ENCODE peak calls at places on chromosomes 5 and 9, in six cellular contexts. Z is endothelial cell of umbilical vein; Q is SK-N-SH; L is coronary artery; U is HCT116; V is CD4-positive, alpha-beta T cell. D is an unnamed sample.

GRCh38 chr9:28064241-28064640 is 491.0 kb upstream of the C9orf72 start:
- DNase-seq in V (no peak), L (no peak), Q (no peak), U (no peak), Z (no peak), D (no peak)

GRCh38 chr9:37236822-37237221 is 116.4 kb downstream of the ZCCHC7 start:
- DNase-seq in L (no peak), V (no peak), Q (no peak), U (no peak), Z (no peak), D (no peak)

GRCh38 chr9:5712651-5713360 is 83.9 kb downstream of the RIC1 start:
- DNase-seq in L (no peak), Z (no peak), Q (no peak), U (no peak), V (no peak), D (no peak)

GRCh38 chr5:112479418-112479817 is 60.3 kb upstream of the EPB41L4A start:
- DNase-seq in Q (no peak), L (no peak), U (no peak), V (no peak), Z (peak; percentile 76), D (peak; percentile 88)

GRCh38 chr5:14581891-14582796 is 552 bp downstream of the OTULINL start:
- DNase-seq in Z (peak; percentile 15), U (peak; percentile 33), V (peak; percentile 83), L (no peak), Q (peak; percentile 85), D (peak; percentile 37)

GRCh38 chr5:15286659-15287058 is 213.3 kb upstream of the FBXL7 start:
- DNase-seq in U (no peak), Q (peak; percentile 12), L (no peak), Z (no peak), V (no peak), D (no peak)

GRCh38 chr5:169610606-169611005 is 26.5 kb upstream of the DOCK2 start:
- DNase-seq in Z (no peak), L (no peak), V (no peak), Q (no peak), U (no peak), D (no peak)

GRCh38 chr5:36602711-36603321 is 3.6 kb upstream of the SLC1A3 start:
- DNase-seq in Z (no peak), V (no peak), U (peak; percentile 10), L (no peak), Q (no peak), D (no peak)

GRCh38 chr5:79621056-79621455 is 8.8 kb downstream of the TENT2 start:
- DNase-seq in Z (no peak), V (no peak), Q (no peak), L (no peak), U (no peak), D (peak; percentile 68)

GRCh38 chr9:110016340-110016739 is 191.6 kb downstream of the C9orf152 start:
- DNase-seq in Z (peak; percentile 94), U (peak; percentile 63), L (no peak), V (no peak), Q (peak; percentile 12), D (peak; percentile 57)

GRCh38 chr9:127182901-127183746 is 60.7 kb upstream of the ANGPTL2 start:
- DNase-seq in Q (no peak), U (no peak), V (no peak), L (peak; percentile 71), Z (no peak), D (no peak)

GRCh38 chr5:16690243-16690839 is 73.5 kb upstream of the RETREG1 start:
- DNase-seq in Q (peak; percentile 76), Z (peak; percentile 55), L (no peak), V (no peak), U (peak; percentile 19), D (peak; percentile 72)

GRCh38 chr5:177185993-177186392 is 52.4 kb downstream of the NSD1 start:
- DNase-seq in L (no peak), Z (no peak), Q (no peak), V (no peak), U (no peak), D (no peak)

GRCh38 chr5:147464211-147464610 is 45.7 kb downstream of the DPYSL3 start:
- DNase-seq in Q (no peak), L (no peak), V (no peak), U (peak; percentile 19), Z (peak; percentile 81), D (no peak)

GRCh38 chr9:121700165-121700830 is 48.9 kb downstream of the DAB2IP start:
- DNase-seq in Z (peak; percentile 72), V (no peak), L (no peak), U (no peak), Q (peak; percentile 78), D (peak; percentile 98)

GRCh38 chr5:66554211-66554610 is 42.0 kb upstream of the MAST4 start:
- DNase-seq in V (no peak), Q (no peak), L (no peak), U (no peak), Z (no peak), D (peak; percentile 91)

GRCh38 chr5:32712463-32713395 is 1.6 kb downstream of the NPR3 start:
- DNase-seq in V (no peak), Q (peak; percentile 13), L (no peak), U (no peak), Z (no peak), D (no peak)

GRCh38 chr9:7209990-7210389 is 452.2 kb downstream of the KDM4C start:
- DNase-seq in Q (no peak), Z (no peak), V (no peak), L (no peak), U (no peak), D (no peak)

GRCh38 chr5:93800988-93801811 is 59.8 kb upstream of the POU5F2 start:
- DNase-seq in L (no peak), Q (peak; percentile 26), V (no peak), U (peak; percentile 66), Z (peak; percentile 68), D (peak; percentile 37)

GRCh38 chr5:161507591-161507990 is 38.9 kb downstream of the GABRB2 start:
- DNase-seq in U (no peak), Z (no peak), L (no peak), V (no peak), Q (no peak), D (no peak)

DNA sequence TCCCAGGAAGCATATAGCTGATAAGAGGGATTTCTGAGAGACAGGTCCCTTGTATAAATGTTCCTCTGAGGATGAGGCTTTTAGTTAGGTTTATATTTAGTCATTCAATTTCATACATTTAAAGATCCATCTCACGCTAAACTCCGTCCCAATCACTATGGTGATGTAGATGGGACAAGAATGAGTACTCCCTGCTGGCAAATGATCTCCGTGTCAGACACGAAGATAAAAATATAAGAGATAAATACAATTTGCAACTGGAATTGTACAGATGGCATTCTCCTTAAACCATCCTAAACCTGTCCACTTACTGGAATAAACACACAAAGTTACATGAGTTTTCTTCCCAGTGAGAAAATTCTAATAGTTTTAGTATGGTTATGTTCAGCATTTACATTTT is 233.0 kb downstream of the PRR16 start:
- DNase-seq in Q (no peak), V (no peak), Z (no peak), U (no peak), L (no peak), D (no peak)
- H3K27ac ChIP-seq in Q (no peak overlapping the region), V (no peak overlapping the region), Z (no peak overlapping the region), U (no peak overlapping the region), L (no peak overlapping the region), D (no peak overlapping the region)

GRCh38 chr5:38753776-38754175 is 92.0 kb upstream of the OSMR start:
- DNase-seq in Q (no peak), V (no peak), U (no peak), Z (no peak), L (no peak), D (no peak)

GRCh38 chr5:38752622-38753021 is 93.2 kb upstream of the OSMR start:
- DNase-seq in L (no peak), Z (no peak), Q (peak; percentile 22), V (no peak), U (no peak), D (no peak)

GRCh38 chr5:38755171-38755570 is 90.6 kb upstream of the OSMR start:
- DNase-seq in L (no peak), Z (no peak), V (no peak), Q (no peak), U (no peak), D (no peak)

GRCh38 chr5:38749861-38750260 is 96.0 kb upstream of the OSMR start:
- DNase-seq in Q (no peak), V (no peak), L (no peak), Z (no peak), U (no peak), D (no peak)

DNA sequence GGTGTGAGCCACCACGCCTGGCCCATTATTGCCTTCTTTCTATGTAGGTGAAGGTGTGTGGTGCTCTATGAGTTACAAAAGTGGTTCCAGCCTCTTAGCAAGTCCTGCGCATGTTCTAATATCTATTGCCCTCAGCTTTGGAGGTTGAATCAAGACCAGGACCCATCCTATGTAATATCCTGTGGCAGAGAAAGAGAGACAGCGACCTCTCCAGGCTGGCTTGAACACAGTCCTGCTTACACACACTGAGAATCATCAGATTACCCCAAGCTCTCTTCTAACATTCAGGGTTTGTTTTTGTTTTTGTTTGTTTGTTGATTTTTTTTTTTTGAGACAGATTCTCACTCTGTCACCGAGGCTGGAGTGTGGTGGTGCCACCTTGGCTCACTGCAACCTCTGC is 94.7 kb upstream of the OSMR start:
- DNase-seq in U (no peak), Z (no peak), L (no peak), Q (no peak), V (no peak), D (no peak)
- TF ChIP-seq CTCF in U (peak; percentile 8), Z (no peak), L (no peak), Q (no peak), V (no peak), D (no peak)

DNA sequence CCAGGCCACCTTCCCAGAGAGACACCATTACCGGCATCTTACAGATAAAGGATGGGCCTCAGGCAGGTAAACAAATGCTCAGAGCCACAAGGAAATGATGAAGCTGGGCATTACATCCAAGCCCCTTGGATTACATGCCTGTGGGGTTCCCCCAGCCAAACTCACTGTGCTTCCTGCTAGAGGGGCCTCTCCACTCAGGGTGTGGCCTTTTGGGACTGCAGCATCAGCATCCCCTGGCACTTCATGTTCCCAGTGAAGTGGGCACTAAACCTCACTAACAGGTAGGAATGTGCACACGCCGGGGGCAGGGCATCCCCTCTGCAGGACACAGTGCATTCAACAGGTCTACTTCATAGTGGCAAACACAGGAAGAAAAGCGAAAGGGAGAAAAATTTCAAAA is 125.9 kb downstream of the ROR2 start:
- DNase-seq in Z (no peak), Q (no peak), V (no peak), L (no peak), U (no peak), D (no peak)
- H3K27ac ChIP-seq in Z (no peak overlapping the region), Q (no peak overlapping the region), V (no peak overlapping the region), L (no peak overlapping the region), U (no peak overlapping the region), D (no peak overlapping the region)

GRCh38 chr9:80503692-80504400 is 932.1 kb downstream of the TLE4 start:
- DNase-seq in Q (no peak), L (no peak), U (no peak), V (no peak), Z (no peak), D (no peak)

GRCh38 chr9:80507611-80508010 is 935.8 kb downstream of the TLE4 start:
- DNase-seq in Z (no peak), Q (no peak), V (no peak), L (no peak), U (no peak), D (no peak)

GRCh38 chr9:80504525-80505235 is 932.9 kb downstream of the TLE4 start:
- DNase-seq in U (no peak), L (no peak), Z (no peak), V (no peak), Q (no peak), D (no peak)

DNA sequence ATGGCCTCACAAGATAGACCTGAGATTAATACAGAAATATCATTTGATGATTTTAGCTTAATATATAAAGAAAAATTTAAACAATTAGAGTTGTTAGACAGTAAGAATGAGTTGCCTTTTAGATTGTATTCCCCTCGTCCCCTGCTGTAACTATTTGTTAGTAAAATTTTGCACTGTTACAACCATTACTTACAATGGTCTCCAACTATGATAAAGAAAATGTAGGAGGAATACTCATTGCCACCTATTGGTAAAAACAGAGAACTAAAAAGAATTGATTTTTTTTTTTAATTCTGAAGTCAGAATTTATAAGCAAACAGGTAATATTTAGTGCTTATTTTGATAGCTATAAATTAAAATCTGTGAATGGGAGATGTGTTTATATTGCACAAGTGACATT is 937.6 kb downstream of the TLE4 start:
- DNase-seq in Q (no peak), Z (no peak), L (no peak), U (no peak), V (no peak), D (no peak)
- TF ChIP-seq CTCF in Q (no peak), Z (no peak), L (no peak), U (no peak), V (no peak), D (peak; percentile 28)

D was measured in RWPE1.